ENCODE peak calls at places on chromosomes 11 and 22, in four cellular contexts. C is upper lobe of right lung, U is DND-41, Q is heart right ventricle. R is an unnamed sample.

GRCh38 chr22:24066260-24066659 is 55.2 kb downstream of the CABIN1 start:
- ATAC-seq in U (no peak), C (no peak), Q (peak), R (peak)

GRCh38 chr11:73578786-73579185 is 19.1 kb downstream of the FAM168A start:
- ATAC-seq in Q (no peak), U (peak), C (peak), R (no peak)

GRCh38 chr11:94638278-94638901 is 71.2 kb downstream of the PIWIL4 start:
- ATAC-seq in Q (no peak), C (no peak), U (no peak), R (no peak)

GRCh38 chr22:36755316-36755715 is 20.6 kb downstream of the IFT27 start:
- ATAC-seq in Q (no peak), U (no peak), C (no peak), R (no peak)

GRCh38 chr11:2097356-2097997 is 41.7 kb downstream of the IGF2 start:
- ATAC-seq in U (no peak), C (peak), Q (peak), R (peak)

GRCh38 chr11:55994525-55994924 is at the start of gene OR5F1:
- ATAC-seq in U (no peak), Q (no peak), C (no peak), R (no peak)

GRCh38 chr11:69797156-69797555 is 22.0 kb upstream of the FGF4 start:
- ATAC-seq in C (peak), Q (no peak), U (no peak), R (no peak)

GRCh38 chr11:11391796-11392195 is 38.7 kb upstream of the CSNK2A3 start:
- ATAC-seq in C (peak), U (no peak), Q (peak), R (peak)